ENCODE peak calls at places on chromosome 1, in six cellular contexts. K is skeletal muscle cell; X is DMS 273 treated with DMSO at 0.1 percent for 48 hours; U is activated naive CD4-positive, alpha-beta T cell treated with anti-CD3 and anti-CD28 coated beads for 36 hours; Y is sciatic nerve; D is M059J. L is an unnamed sample.

GRCh38 chr1:49060766-49061165 is 284.1 kb upstream of the BEND5 start:
- DNase-seq in D (no peak), X (no peak), U (no peak), K (peak; percentile 86), Y (no peak), L (peak; percentile 95)

GRCh38 chr1:116732726-116733125 is 21.5 kb upstream of the CD2 start:
- DNase-seq in U (no peak), Y (no peak), D (no peak), K (no peak), X (no peak), L (no peak)

GRCh38 chr1:220099826-220100225 is 5.9 kb downstream of the IARS2 start:
- DNase-seq in K (no peak), Y (no peak), D (no peak), U (no peak), X (no peak), L (no peak)

GRCh38 chr1:10121688-10122087 is 88.7 kb upstream of the KIF1B start:
- DNase-seq in D (no peak), K (no peak), X (no peak), Y (no peak), U (no peak), L (no peak)

GRCh38 chr1:153192697-153193096 is 10.5 kb upstream of the LELP1 start:
- DNase-seq in Y (no peak), D (peak; percentile 5), U (peak; percentile 17), K (no peak), X (no peak), L (no peak)

GRCh38 chr1:63971557-63971956 is 197.7 kb downstream of the ROR1 start:
- DNase-seq in Y (no peak), D (no peak), K (no peak), X (no peak), U (no peak), L (no peak)

GRCh38 chr1:155513300-155513926 is 49.2 kb downstream of the ASH1L start:
- DNase-seq in X (no peak), Y (no peak), U (no peak), D (no peak), K (no peak), L (no peak)

GRCh38 chr1:147515046-147515869 is 26.0 kb upstream of the BCL9 start:
- DNase-seq in U (peak; percentile 24), D (peak; percentile 84), X (peak; percentile 9), Y (no peak), K (peak; percentile 34), L (peak; percentile 22)

GRCh38 chr1:168135116-168135981 is 1.4 kb downstream of the GPR161 start:
- DNase-seq in K (no peak), U (peak; percentile 14), D (peak; percentile 41), Y (no peak), X (no peak), L (no peak)

GRCh38 chr1:224082146-224082545 is 31.8 kb upstream of the FBXO28 start:
- DNase-seq in D (peak; percentile 44), U (no peak), K (peak; percentile 29), Y (no peak), X (no peak), L (no peak)

L was measured in astrocyte of the cerebellum.